ENCODE peak calls at places on chromosomes 6 and 20, in five cellular contexts. B is mucosa of gallbladder; H is GM13977; M is stimulated activated CD8-positive, alpha-beta memory T cell treated with anti-CD3 and anti-CD28 coated beads, Interleukin-2, amount 100 ng/mL, for 1 hour; T is stimulated activated CD4-positive, alpha-beta T cell treated with anti-CD3 and anti-CD28 coated beads, TNF-alpha, amount 100 ng/mL, for 48 hours. W is an unnamed sample.

GRCh38 chr6:44253307-44254101 is 3.8 kb downstream of the SLC35B2 start:
- DNase-seq in B (no peak), M (no peak), T (no peak), H (no peak), W (peak)

GRCh38 chr6:4253604-4254211 is 118.3 kb upstream of the ECI2 start:
- DNase-seq in M (no peak), H (no peak), T (no peak), B (peak), W (no peak)

GRCh38 chr6:11613858-11614257 is 76.3 kb downstream of the TMEM170B start:
- DNase-seq in H (no peak), T (no peak), M (no peak), B (no peak), W (no peak)

GRCh38 chr20:13331536-13331935 is 110.5 kb downstream of the ISM1 start:
- DNase-seq in T (no peak), M (no peak), B (no peak), H (no peak), W (no peak)

GRCh38 chr6:144266091-144266649 is 19.0 kb upstream of the UTRN start:
- DNase-seq in H (no peak), B (peak), M (no peak), T (no peak), W (no peak)

GRCh38 chr6:108452725-108453195 is 108.0 kb upstream of the FOXO3 start:
- DNase-seq in M (no peak), H (no peak), B (no peak), T (no peak), W (no peak)

GRCh38 chr20:58054744-58055373 is 173.6 kb downstream of the ANKRD60 start:
- DNase-seq in H (no peak), M (no peak), T (no peak), B (peak), W (no peak)

GRCh38 chr6:136158971-136159370 is 91.1 kb downstream of the MTFR2 start:
- DNase-seq in T (no peak), H (no peak), M (no peak), B (no peak), W (no peak)

GRCh38 chr20:33267691-33268090 is 15.3 kb upstream of the BPIFB1 start:
- DNase-seq in H (no peak), T (no peak), B (no peak), M (no peak), W (no peak)

GRCh38 chr20:64111841-64112641 is 4.7 kb upstream of the NPBWR2 start:
- DNase-seq in H (no peak), M (no peak), T (no peak), B (no peak), W (no peak)

GRCh38 chr6:133568970-133569889 is 319.7 kb upstream of the TCF21 start:
- DNase-seq in B (no peak), M (no peak), H (peak), T (no peak), W (peak)

GRCh38 chr6:132919476-132919875 is 105.1 kb downstream of the RPS12 start:
- DNase-seq in T (no peak), B (peak), M (no peak), H (no peak), W (no peak)

GRCh38 chr6:143179096-143179495 is 118.4 kb downstream of the AIG1 start:
- DNase-seq in T (no peak), B (no peak), H (no peak), M (no peak), W (no peak)

GRCh38 chr6:148657053-148657452 is 89.8 kb upstream of the UST start:
- DNase-seq in T (no peak), M (no peak), B (no peak), H (no peak), W (no peak)

GRCh38 chr6:10720229-10720959 is 2.5 kb upstream of the TMEM14C start:
- DNase-seq in H (no peak), T (no peak), B (peak), M (peak), W (peak)

GRCh38 chr6:28995093-28995650 is 9.9 kb downstream of the ZNF311 start:
- DNase-seq in H (no peak), T (no peak), B (no peak), M (no peak), W (no peak)

GRCh38 chr20:33488201-33488600 is 1.7 kb upstream of the CBFA2T2 start:
- DNase-seq in M (no peak), B (no peak), H (no peak), T (no peak), W (no peak)

GRCh38 chr6:98824907-98825601 is 9.3 kb upstream of the POU3F2 start:
- DNase-seq in B (no peak), M (no peak), H (no peak), T (no peak), W (no peak)

GRCh38 chr6:33375143-33375649 is 16.4 kb upstream of the KIFC1 start:
- DNase-seq in T (no peak), B (peak), H (no peak), M (no peak), W (no peak)

GRCh38 chr6:158972241-158973233 is 27.5 kb downstream of the RSPH3 start:
- DNase-seq in B (no peak), H (peak), T (no peak), M (no peak), W (peak)

GRCh38 chr6:98498891-98499290 is 335.5 kb upstream of the POU3F2 start:
- DNase-seq in T (no peak), M (no peak), B (no peak), H (no peak), W (no peak)

GRCh38 chr20:43507150-43508080 is at the start of gene L3MBTL1:
- DNase-seq in T (no peak), B (peak), M (no peak), H (peak), W (peak)

GRCh38 chr20:32960222-32960518 is 44.1 kb downstream of the SUN5 start:
- DNase-seq in B (no peak), M (no peak), H (no peak), T (no peak), W (no peak)

GRCh38 chr20:51129201-51129671 is 106.3 kb upstream of the KCNG1 start:
- DNase-seq in H (no peak), B (peak), M (no peak), T (no peak), W (no peak)